ENCODE peak calls at places on chromosomes 5 and 9, in eight cellular contexts. E is T-helper 1 cell; Y is activated CD4-positive, alpha-beta T cell treated with anti-CD3 and anti-CD28 coated beads, Interleukin-2, amount 50 U/mL, for 48 hours; H is NCI-H1417 treated with DMSO at 0.1 percent for 48 hours; G is neuronal stem cell; M is IMR-90; A is T-helper 17 cell; T is H54. N is an unnamed sample.

GRCh38 chr5:177309351-177310191 is 2.1 kb downstream of the MXD3 start:
- DNase-seq in A (peak), E (peak), H (no peak), G (peak), M (peak), T (peak), Y (peak), N (no peak)

GRCh38 chr5:126446498-126447224 is 23.5 kb downstream of the GRAMD2B start:
- DNase-seq in H (no peak), T (peak), E (no peak), M (peak), A (no peak), Y (peak), G (no peak), N (no peak)

GRCh38 chr5:112310746-112311145 is 108.3 kb downstream of the EPB41L4A start:
- DNase-seq in T (no peak), H (no peak), E (no peak), G (no peak), M (no peak), A (no peak), Y (no peak), N (no peak)

GRCh38 chr9:36034911-36035490 is 1.7 kb upstream of the RECK start:
- DNase-seq in E (no peak), Y (no peak), G (no peak), A (no peak), M (peak), H (no peak), T (no peak), N (no peak)

GRCh38 chr5:73180561-73180960 is 7.6 kb downstream of the TMEM174 start:
- DNase-seq in M (peak), G (no peak), T (no peak), E (no peak), H (no peak), Y (no peak), A (no peak), N (no peak)

GRCh38 chr9:35605336-35606137 is 475 bp downstream of the TESK1 start:
- DNase-seq in M (no peak), G (no peak), E (peak), H (no peak), Y (peak), A (no peak), T (peak), N (peak)

GRCh38 chr9:120928720-120929389 is 2.3 kb upstream of the TRAF1 start:
- DNase-seq in M (no peak), T (no peak), H (no peak), A (peak), G (peak), Y (peak), E (peak), N (no peak)

GRCh38 chr5:148482196-148482595 is 98.4 kb downstream of the FBXO38 start:
- DNase-seq in Y (no peak), A (no peak), G (no peak), E (no peak), T (no peak), H (no peak), M (no peak), N (no peak)

GRCh38 chr5:154648706-154649105 is 106.5 kb upstream of the LARP1 start:
- DNase-seq in M (peak), G (no peak), T (no peak), E (no peak), A (no peak), Y (no peak), H (no peak), N (no peak)

GRCh38 chr5:124034301-124034700 is 522.3 kb downstream of the CSNK1G3 start:
- DNase-seq in M (no peak), G (no peak), T (no peak), E (no peak), Y (no peak), A (no peak), H (no peak), N (no peak)

GRCh38 chr5:24712047-24712446 is 67.3 kb upstream of the CDH10 start:
- DNase-seq in Y (no peak), T (no peak), G (no peak), H (no peak), E (no peak), A (no peak), M (no peak), N (no peak)

GRCh38 chr5:93421987-93422391 is 159.0 kb downstream of the NR2F1-AS1 start:
- DNase-seq in M (no peak), Y (no peak), E (no peak), T (no peak), A (no peak), G (no peak), H (no peak), N (no peak)

GRCh38 chr5:155082401-155082800 is 68.8 kb downstream of the KIF4B start:
- DNase-seq in Y (no peak), E (no peak), H (no peak), G (no peak), M (peak), A (no peak), T (peak), N (no peak)

GRCh38 chr9:95284667-95285066 is 32.8 kb downstream of the FANCC start:
- DNase-seq in Y (no peak), M (no peak), T (no peak), G (no peak), A (no peak), E (no peak), H (no peak), N (no peak)

GRCh38 chr9:21558627-21559401 is 76.7 kb upstream of the IFNE start:
- DNase-seq in T (no peak), G (peak), H (no peak), M (peak), A (no peak), E (no peak), Y (peak), N (no peak)

GRCh38 chr5:90020575-90021535 is 388.7 kb downstream of the CETN3 start:
- DNase-seq in E (no peak), G (no peak), M (peak), H (no peak), A (no peak), T (no peak), Y (no peak), N (no peak)

GRCh38 chr9:114291064-114291474 is 31.8 kb upstream of the ORM1 start:
- DNase-seq in E (peak), Y (peak), M (peak), A (peak), G (peak), T (no peak), H (no peak), N (peak)

GRCh38 chr5:88691945-88692868 is 190.8 kb downstream of the MEF2C start:
- DNase-seq in A (no peak), T (no peak), E (no peak), G (no peak), Y (no peak), M (no peak), H (no peak), N (no peak)

GRCh38 chr5:1090538-1090937 is 21.3 kb downstream of the SLC12A7 start:
- DNase-seq in Y (no peak), T (no peak), G (no peak), E (no peak), A (no peak), M (peak), H (no peak), N (no peak)

GRCh38 chr5:147101654-147102053 is 133.2 kb upstream of the STK32A start:
- DNase-seq in T (no peak), E (no peak), M (no peak), H (no peak), A (no peak), Y (no peak), G (no peak), N (no peak)

GRCh38 chr5:131382407-131383395 is 118.8 kb downstream of the CDC42SE2 start:
- DNase-seq in H (no peak), M (peak), G (peak), Y (no peak), E (peak), A (no peak), T (peak), N (no peak)

GRCh38 chr5:59276886-59277514 is 616.5 kb downstream of the PDE4D start:
- DNase-seq in M (no peak), Y (no peak), T (no peak), E (no peak), H (no peak), G (no peak), A (no peak), N (no peak)

GRCh38 chr5:163269624-163270023 is 167.8 kb upstream of the CCNG1 start:
- DNase-seq in T (no peak), G (peak), M (no peak), H (no peak), Y (no peak), E (no peak), A (no peak), N (no peak)

N was measured in nucleus accumbens.